ENCODE peak calls at places on chromosomes 11 and 22, in eight cellular contexts. U is AG09319; X is CD4-positive, alpha-beta memory T cell; D is hippocampal formation; L is COR-L47; S is fibroblast of pulmonary artery; B is ELF-1; V is heart left ventricle. F is an unnamed sample.

GRCh38 chr22:41403532-41404318 is 22.0 kb downstream of the TEF start:
- DNase-seq in U (peak; percentile 69), X (peak; percentile 84), D (peak; percentile 99), L (peak; percentile 86), S (peak; percentile 88), B (peak; percentile 92), V (peak; percentile 93), F (peak; percentile 77)

GRCh38 chr11:119107538-119108150 is 500 bp downstream of the C2CD2L start:
- DNase-seq in U (no peak), X (no peak), D (no peak), L (no peak), S (no peak), B (no peak), V (no peak), F (no peak)

GRCh38 chr11:63599211-63600122 is 14.8 kb downstream of the PLAAT3 start:
- DNase-seq in U (peak; percentile 19), X (no peak), D (peak; percentile 31), L (no peak), S (peak; percentile 42), B (no peak), V (no peak), F (no peak)

GRCh38 chr11:130110325-130111108 is 40.8 kb downstream of the APLP2 start:
- DNase-seq in U (no peak), X (no peak), D (no peak), L (no peak), S (no peak), B (no peak), V (no peak), F (no peak)

GRCh38 chr11:77704029-77704428 is 66.4 kb upstream of the CLNS1A start:
- DNase-seq in U (no peak), X (no peak), D (no peak), L (no peak), S (no peak), B (no peak), V (no peak), F (no peak)

GRCh38 chr11:117144477-117145392 is 648 bp downstream of the PAFAH1B2 start:
- DNase-seq in U (no peak), X (peak; percentile 38), D (peak; percentile 55), L (peak; percentile 35), S (peak; percentile 76), B (peak; percentile 71), V (peak; percentile 79), F (no peak)

GRCh38 chr11:72144807-72145565 is 9.5 kb downstream of the FOLR3 start:
- DNase-seq in U (peak; percentile 54), X (no peak), D (no peak), L (no peak), S (peak; percentile 44), B (no peak), V (no peak), F (no peak)

GRCh38 chr22:33476716-33477115 is 418.5 kb upstream of the SYN3 start:
- DNase-seq in U (peak; percentile 12), X (no peak), D (no peak), L (no peak), S (no peak), B (no peak), V (no peak), F (no peak)

GRCh38 chr11:75077316-75077715 is 19.4 kb downstream of the OR2AT4 start:
- DNase-seq in U (no peak), X (no peak), D (no peak), L (no peak), S (no peak), B (no peak), V (no peak), F (no peak)

GRCh38 chr11:73178092-73178539 is 36.0 kb upstream of the FCHSD2 start:
- DNase-seq in U (peak; percentile 77), X (peak; percentile 77), D (peak; percentile 73), L (peak; percentile 68), S (peak; percentile 89), B (peak; percentile 66), V (peak; percentile 91), F (no peak)

GRCh38 chr11:111540114-111540920 is at the start of gene LAYN:
- DNase-seq in U (no peak), X (no peak), D (peak; percentile 54), L (peak; percentile 51), S (peak; percentile 35), B (peak; percentile 71), V (peak; percentile 76), F (no peak)

GRCh38 chr11:128965485-128965884 is 22.8 kb upstream of the TP53AIP1 start:
- DNase-seq in U (no peak), X (no peak), D (no peak), L (no peak), S (no peak), B (no peak), V (no peak), F (no peak)

GRCh38 chr22:45586651-45587405 is 84.1 kb downstream of the FBLN1 start:
- DNase-seq in U (no peak), X (no peak), D (no peak), L (no peak), S (no peak), B (no peak), V (no peak), F (no peak)

GRCh38 chr11:113234888-113235287 is 79.5 kb upstream of the TTC12 start:
- DNase-seq in U (no peak), X (no peak), D (peak; percentile 41), L (no peak), S (no peak), B (peak; percentile 5), V (no peak), F (no peak)

GRCh38 chr11:59931688-59932087 is 6.5 kb upstream of the OOSP1 start:
- DNase-seq in U (no peak), X (no peak), D (no peak), L (no peak), S (no peak), B (no peak), V (no peak), F (no peak)

GRCh38 chr22:39646614-39647210 is 76.2 kb downstream of the CACNA1I start:
- DNase-seq in U (no peak), X (no peak), D (no peak), L (no peak), S (no peak), B (no peak), V (no peak), F (no peak)

GRCh38 chr11:117259417-117259816 is 26.9 kb downstream of the RNF214 start:
- DNase-seq in U (no peak), X (no peak), D (no peak), L (no peak), S (peak; percentile 66), B (no peak), V (no peak), F (no peak)

GRCh38 chr11:2466069-2466801 is 21.4 kb downstream of the KCNQ1 start:
- DNase-seq in U (no peak), X (no peak), D (no peak), L (no peak), S (no peak), B (no peak), V (peak; percentile 48), F (no peak)

GRCh38 chr11:65496304-65497140 is 2.3 kb upstream of the MALAT1 start:
- DNase-seq in U (no peak), X (no peak), D (peak; percentile 51), L (no peak), S (peak; percentile 57), B (no peak), V (no peak), F (no peak)

GRCh38 chr11:68574308-68574707 is 110.0 kb upstream of the GAL start:
- DNase-seq in U (no peak), X (no peak), D (no peak), L (no peak), S (peak; percentile 55), B (no peak), V (no peak), F (no peak)

GRCh38 chr11:43937434-43938411 is 4.7 kb upstream of the C11orf96 start:
- DNase-seq in U (no peak), X (no peak), D (no peak), L (no peak), S (peak; percentile 71), B (peak; percentile 30), V (no peak), F (no peak)

GRCh38 chr11:6505577-6506240 is 8.6 kb downstream of the DNHD1 start:
- DNase-seq in U (peak; percentile 24), X (peak; percentile 27), D (no peak), L (peak; percentile 51), S (peak; percentile 74), B (no peak), V (no peak), F (no peak)

GRCh38 chr22:20014526-20015186 is 2.0 kb downstream of the ARVCF start:
- DNase-seq in U (no peak), X (no peak), D (no peak), L (no peak), S (no peak), B (no peak), V (peak; percentile 49), F (no peak)

GRCh38 chr22:38313384-38313955 is 3.8 kb downstream of the CSNK1E start:
- DNase-seq in U (peak; percentile 70), X (peak; percentile 32), D (peak; percentile 37), L (no peak), S (peak; percentile 91), B (no peak), V (peak; percentile 87), F (peak; percentile 83)

GRCh38 chr22:44532466-44533025 is 34.5 kb upstream of the RTL6 start:
- DNase-seq in U (no peak), X (no peak), D (no peak), L (peak; percentile 98), S (no peak), B (no peak), V (no peak), F (no peak)

GRCh38 chr11:67271548-67272284 is 5.4 kb downstream of the GRK2 start:
- DNase-seq in U (no peak), X (peak; percentile 68), D (no peak), L (no peak), S (no peak), B (peak; percentile 60), V (peak; percentile 73), F (no peak)

GRCh38 chr11:73121692-73122091 is 20.4 kb downstream of the FCHSD2 start:
- DNase-seq in U (no peak), X (no peak), D (no peak), L (no peak), S (no peak), B (no peak), V (no peak), F (no peak)

GRCh38 chr22:30562391-30562790 is 12.1 kb downstream of the GAL3ST1 start:
- DNase-seq in U (no peak), X (no peak), D (no peak), L (no peak), S (no peak), B (peak; percentile 16), V (no peak), F (no peak)

GRCh38 chr11:76642341-76642740 is 28.2 kb downstream of the LRRC32 start:
- DNase-seq in U (no peak), X (no peak), D (no peak), L (no peak), S (no peak), B (no peak), V (no peak), F (no peak)

GRCh38 chr11:66150140-66150539 is 80.1 kb downstream of the PACS1 start:
- DNase-seq in U (no peak), X (no peak), D (no peak), L (no peak), S (no peak), B (no peak), V (no peak), F (no peak)

GRCh38 chr11:96155627-96156378 is 187.2 kb downstream of the MAML2 start:
- DNase-seq in U (peak; percentile 81), X (no peak), D (peak; percentile 20), L (peak; percentile 42), S (peak; percentile 98), B (peak; percentile 71), V (peak; percentile 79), F (peak; percentile 98)

GRCh38 chr22:49620003-49620556 is 207.6 kb downstream of the BRD1 start:
- DNase-seq in U (no peak), X (no peak), D (no peak), L (no peak), S (no peak), B (peak; percentile 39), V (peak; percentile 37), F (no peak)

GRCh38 chr11:62545437-62546243 is 966 bp downstream of the AHNAK start:
- DNase-seq in U (peak; percentile 86), X (peak; percentile 53), D (no peak), L (no peak), S (peak; percentile 97), B (peak; percentile 94), V (peak; percentile 98), F (peak; percentile 66)

GRCh38 chr11:64165482-64165841 is 451 bp downstream of the MACROD1 start:
- DNase-seq in U (no peak), X (no peak), D (no peak), L (peak; percentile 34), S (no peak), B (no peak), V (no peak), F (no peak)

F was measured in brain pericyte.